ENCODE peak calls at places on chromosomes 16 and 17, in four cellular contexts. Y is BE2C, K is MG63, T is fibroblast of lung. Q is an unnamed sample.
A peak's percentile ranks its signal among the peaks of the same experiment; 100 is the strongest.

GRCh38 chr17:5745091-5745820 is 160.9 kb upstream of the NLRP1 start:
- DNase-seq in K (no peak), Y (no peak), T (no peak), Q (no peak)

GRCh38 chr16:27470567-27471431 is 68.8 kb downstream of the IL21R start:
- DNase-seq in Y (no peak), T (peak; percentile 56), K (peak; percentile 36), Q (peak; percentile 88)

GRCh38 chr17:58200024-58200633 is 7.6 kb downstream of the EPX start:
- DNase-seq in K (peak; percentile 71), Y (peak; percentile 86), T (peak; percentile 20), Q (peak; percentile 53)

GRCh38 chr16:727291-727977 is 528 bp downstream of the HAGHL start:
- DNase-seq in K (no peak), T (no peak), Y (peak; percentile 37), Q (no peak)

GRCh38 chr17:4900231-4901107 is 1.1 kb downstream of the C17orf107 start:
- DNase-seq in Y (no peak), T (peak; percentile 21), K (no peak), Q (no peak)

GRCh38 chr17:80662557-80662956 is 117.9 kb downstream of the RPTOR start:
- DNase-seq in K (no peak), T (no peak), Y (no peak), Q (no peak)

GRCh38 chr16:74761665-74762064 is 13.0 kb downstream of the FA2H start:
- DNase-seq in T (no peak), K (no peak), Y (no peak), Q (no peak)

GRCh38 chr17:80482555-80483308 is 6.3 kb upstream of the NPTX1 start:
- DNase-seq in K (no peak), Y (no peak), T (peak; percentile 20), Q (no peak)

GRCh38 chr16:77236063-77236511 is 36.9 kb downstream of the SYCE1L start:
- DNase-seq in K (peak; percentile 50), Y (peak; percentile 88), T (peak; percentile 59), Q (peak; percentile 77)

GRCh38 chr17:51322390-51323029 is 62.2 kb downstream of the UTP18 start:
- DNase-seq in T (peak; percentile 10), K (no peak), Y (peak; percentile 15), Q (peak; percentile 22)

GRCh38 chr16:16861546-16861945 is 482.6 kb downstream of the NPIPA7 start:
- DNase-seq in Y (peak; percentile 67), K (peak; percentile 16), T (peak; percentile 24), Q (peak; percentile 45)

GRCh38 chr16:66849021-66849420 is 4.8 kb downstream of the CA7 start:
- DNase-seq in T (no peak), K (no peak), Y (no peak), Q (no peak)

GRCh38 chr17:38745545-38745944 is 2.6 kb downstream of the PCGF2 start:
- DNase-seq in T (no peak), K (no peak), Y (peak; percentile 79), Q (no peak)

GRCh38 chr17:49487202-49487601 is 7.9 kb upstream of the NGFR start:
- DNase-seq in T (no peak), K (no peak), Y (no peak), Q (no peak)

GRCh38 chr17:60390881-60391418 is 983 bp downstream of the USP32 start:
- DNase-seq in Y (peak; percentile 58), T (peak; percentile 61), K (peak; percentile 55), Q (peak; percentile 39)

GRCh38 chr17:13113821-13114525 is 96.1 kb upstream of the ELAC2 start:
- DNase-seq in Y (no peak), T (no peak), K (no peak), Q (no peak)

GRCh38 chr16:59478806-59479205 is 744.7 kb upstream of the GOT2 start:
- DNase-seq in T (peak; percentile 38), K (peak; percentile 82), Y (no peak), Q (peak; percentile 14)

GRCh38 chr17:61411114-61411943 is 11.7 kb downstream of the TBX2 start:
- DNase-seq in Y (peak; percentile 85), K (peak; percentile 81), T (peak; percentile 77), Q (peak; percentile 76)

GRCh38 chr17:13490906-13491502 is 110.7 kb downstream of the HS3ST3A1 start:
- DNase-seq in K (no peak), Y (no peak), T (peak; percentile 62), Q (no peak)

GRCh38 chr17:37744961-37745800 is at the start of gene HNF1B:
- DNase-seq in Y (no peak), T (no peak), K (no peak), Q (no peak)

GRCh38 chr16:21598676-21599157 is 660 bp upstream of the METTL9 start:
- DNase-seq in T (no peak), K (no peak), Y (no peak), Q (no peak)

GRCh38 chr16:1245452-1246005 is 5.0 kb downstream of the TPSAB1 start:
- DNase-seq in T (no peak), Y (no peak), K (no peak), Q (no peak)

GRCh38 chr16:81485225-81485624 is 40.6 kb downstream of the CMIP start:
- DNase-seq in Y (no peak), T (peak; percentile 27), K (no peak), Q (peak; percentile 25)

GRCh38 chr16:12321363-12321762 is 344.8 kb downstream of the SNX29 start:
- DNase-seq in K (no peak), Y (no peak), T (no peak), Q (no peak)

GRCh38 chr16:55480228-55480655 is 1.2 kb downstream of the MMP2 start:
- DNase-seq in Y (peak; percentile 84), K (peak; percentile 97), T (peak; percentile 94), Q (peak; percentile 93)

GRCh38 chr16:89697161-89697615 is 4.3 kb downstream of the SPATA2L start:
- DNase-seq in K (no peak), Y (peak; percentile 88), T (no peak), Q (no peak)

GRCh38 chr16:71472041-71472440 is 10.0 kb upstream of the ZNF23 start:
- DNase-seq in Y (no peak), T (no peak), K (no peak), Q (no peak)

GRCh38 chr16:88088161-88088581 is 136.9 kb downstream of the BANP start:
- DNase-seq in T (peak; percentile 16), K (peak; percentile 16), Y (no peak), Q (no peak)

GRCh38 chr17:7176107-7176851 is 2.9 kb downstream of the ASGR1 start:
- DNase-seq in K (no peak), T (no peak), Y (no peak), Q (no peak)
- H3K4me3 ChIP-seq in K (no peak overlapping the region), T (no peak overlapping the region), Y (no peak overlapping the region), Q (no peak overlapping the region)

GRCh38 chr16:4933433-4933832 is 3.5 kb downstream of the PPL start:
- DNase-seq in K (no peak), T (no peak), Y (no peak), Q (no peak)

GRCh38 chr16:4935231-4935855 is 1.6 kb downstream of the PPL start:
- DNase-seq in Y (no peak), K (peak; percentile 76), T (no peak), Q (peak; percentile 90)

GRCh38 chr16:4933871-4934395 is 3.0 kb downstream of the PPL start:
- DNase-seq in T (no peak), Y (no peak), K (no peak), Q (no peak)

GRCh38 chr16:4936181-4936990 is 562 bp downstream of the PPL start:
- DNase-seq in K (no peak), T (no peak), Y (peak; percentile 28), Q (no peak)

GRCh38 chr16:4934591-4934990 is 2.4 kb downstream of the PPL start:
- DNase-seq in T (no peak), Y (no peak), K (no peak), Q (no peak)
- H3K4me3 ChIP-seq in T (no peak overlapping the region), Y (no peak overlapping the region), K (no peak overlapping the region), Q (no peak overlapping the region)

GRCh38 chr17:68182940-68183551 is 64.8 kb upstream of the AMZ2 start:
- DNase-seq in Y (no peak), T (no peak), K (no peak), Q (no peak)

GRCh38 chr17:68178831-68179230 is 69.0 kb upstream of the AMZ2 start:
- DNase-seq in T (no peak), Y (no peak), K (no peak), Q (no peak)

GRCh38 chr17:68182016-68182315 is 65.9 kb upstream of the AMZ2 start:
- DNase-seq in K (no peak), T (no peak), Y (no peak), Q (no peak)

GRCh38 chr17:68184816-68185436 is 62.9 kb upstream of the AMZ2 start:
- DNase-seq in T (no peak), Y (no peak), K (no peak), Q (no peak)

GRCh38 chr17:68184141-68184571 is 63.7 kb upstream of the AMZ2 start:
- DNase-seq in Y (no peak), T (peak; percentile 30), K (no peak), Q (no peak)
- H3K4me3 ChIP-seq in Y (no peak overlapping the region), T (no peak overlapping the region), K (no peak overlapping the region), Q (no peak overlapping the region)

DNA sequence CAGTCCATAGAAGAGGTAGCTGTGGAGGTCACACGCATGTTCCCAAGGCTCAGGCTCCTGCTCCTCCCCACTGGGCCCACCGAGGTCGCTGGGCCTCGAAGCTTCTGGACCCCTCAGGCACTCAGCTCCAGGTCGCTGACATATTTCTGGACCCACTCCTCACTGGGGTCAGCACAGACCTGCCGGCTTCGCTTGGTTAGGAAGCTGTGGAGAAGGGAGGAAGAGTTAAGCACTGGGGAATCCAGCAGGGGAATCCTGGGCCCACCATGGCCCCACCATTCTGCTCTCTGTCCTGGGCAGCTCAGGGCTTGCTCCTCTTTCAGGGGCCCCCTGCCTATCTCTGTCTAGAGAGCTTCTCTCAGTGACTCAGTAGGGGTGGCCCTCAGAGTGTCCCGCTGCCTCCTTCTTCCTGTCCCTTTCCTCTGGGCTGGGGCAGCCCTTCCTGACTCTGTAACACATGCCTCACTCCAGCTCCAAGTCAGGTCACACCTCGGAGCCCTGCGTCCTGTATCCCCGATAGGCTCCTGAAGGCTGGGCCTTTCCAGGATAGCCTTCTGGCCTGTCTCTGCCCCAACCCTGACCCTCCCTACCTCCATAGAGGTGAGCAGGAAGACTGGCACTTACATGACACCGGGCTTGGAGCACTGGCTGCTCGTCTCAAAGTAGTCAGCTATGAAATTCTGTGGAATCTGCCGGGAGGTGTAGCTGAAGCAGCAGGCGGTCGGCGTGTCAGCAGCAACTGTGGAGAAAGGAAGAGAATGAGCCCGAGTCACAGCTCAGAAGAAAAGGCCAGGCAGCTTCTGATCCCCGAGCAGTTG is 1.2 kb downstream of the CCL3 start:
- DNase-seq in K (no peak), T (no peak), Y (no peak), Q (no peak)
- H3K4me3 ChIP-seq in K (no peak overlapping the region), T (no peak overlapping the region), Y (no peak overlapping the region), Q (no peak overlapping the region)

GRCh38 chr17:73552300-73553088 is 91.8 kb downstream of the SDK2 start:
- DNase-seq in Y (no peak), T (no peak), K (no peak), Q (no peak)
- H3K4me3 ChIP-seq in Y (no peak overlapping the region), T (no peak overlapping the region), K (no peak overlapping the region), Q (no peak overlapping the region)

DNA sequence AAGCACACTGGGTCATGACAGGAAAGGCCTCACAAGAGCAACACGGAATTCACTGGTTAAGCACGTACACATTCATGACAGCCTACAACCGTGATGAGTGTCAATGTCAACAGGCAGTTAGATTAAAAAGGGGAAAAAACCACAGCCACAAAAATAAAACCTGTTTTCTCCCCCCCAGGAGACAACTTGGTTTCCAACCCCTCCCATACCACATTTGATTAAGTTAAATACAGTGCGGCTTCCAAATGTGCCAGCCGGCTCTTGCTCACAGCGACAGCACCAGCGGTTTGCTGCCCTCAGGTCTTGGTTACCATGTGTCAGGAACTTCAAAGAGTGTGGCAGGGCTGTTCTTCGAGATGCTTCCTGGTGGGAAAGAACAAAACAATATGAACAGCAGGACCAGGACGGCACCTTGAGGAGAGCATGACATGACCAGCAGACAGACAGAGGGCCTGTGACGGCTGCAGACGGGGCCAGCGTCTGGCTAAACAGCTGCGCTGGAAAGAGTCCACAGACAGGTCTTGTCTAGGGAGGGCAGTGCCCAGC is 193.6 kb downstream of the PARN start:
- DNase-seq in Y (peak; percentile 17), K (no peak), T (no peak), Q (no peak)
- H3K4me3 ChIP-seq in Y (no peak overlapping the region), K (no peak overlapping the region), T (no peak overlapping the region), Q (no peak overlapping the region)

GRCh38 chr17:63293310-63293709 is 152.8 kb downstream of the CYB561 start:
- DNase-seq in Y (no peak), T (peak; percentile 90), K (peak; percentile 46), Q (peak; percentile 75)
- H3K4me3 ChIP-seq in Y (no peak overlapping the region), T (no peak overlapping the region), K (no peak overlapping the region), Q (no peak overlapping the region)

Q was measured in fibroblast of mammary gland.